ENCODE peak calls at places on chromosomes 6 and 20, in nine cellular contexts. U, B, C, H, S, D, G, O and Z are unnamed samples. For H3K27me3, the result is how much of the 10 kb centered on the place peaks cover.

GRCh38 chr6:156943816-156944215 is 166.6 kb downstream of the ARID1B start:
- DNase-seq in U (no peak), B (no peak), C (no peak), H (no peak), S (no peak), D (no peak), G (no peak), O (no peak), Z (no peak)

GRCh38 chr6:168469198-168469943 is 28.4 kb downstream of the SMOC2 start:
- DNase-seq in U (no peak), B (no peak), C (peak), H (no peak), S (no peak), D (no peak), G (no peak), O (no peak), Z (peak)

GRCh38 chr20:37356961-37357371 is 11.0 kb downstream of the SRC start:
- DNase-seq in U (no peak), B (no peak), C (no peak), H (no peak), S (no peak), D (peak), G (no peak), O (peak), Z (no peak)

GRCh38 chr6:37058084-37058586 is 52.7 kb downstream of the FGD2 start:
- DNase-seq in U (no peak), B (no peak), C (no peak), H (no peak), S (no peak), D (no peak), G (peak), O (no peak), Z (no peak)

GRCh38 chr6:113978084-113978675 is 7.2 kb upstream of the HDAC2 start:
- DNase-seq in U (no peak), B (no peak), C (no peak), H (no peak), S (no peak), D (no peak), G (peak), O (no peak), Z (no peak)

GRCh38 chr6:131125431-131125830 is 9.8 kb upstream of the AKAP7 start:
- DNase-seq in U (no peak), B (no peak), C (no peak), H (no peak), S (no peak), D (no peak), G (peak), O (no peak), Z (no peak)

GRCh38 chr6:20811112-20811746 is 277.0 kb downstream of the CDKAL1 start:
- DNase-seq in U (no peak), B (no peak), C (no peak), H (no peak), S (no peak), D (no peak), G (peak), O (no peak), Z (peak)

GRCh38 chr6:111534366-111534765 is 51.3 kb upstream of the REV3L start:
- DNase-seq in U (no peak), B (peak), C (peak), H (no peak), S (no peak), D (peak), G (peak), O (peak), Z (peak)

GRCh38 chr20:61874421-61875068 is 191.1 kb downstream of the TAF4 start:
- DNase-seq in U (peak), B (no peak), C (no peak), H (no peak), S (no peak), D (no peak), G (peak), O (no peak), Z (no peak)

GRCh38 chr20:37452236-37452635 is 68.8 kb upstream of the NNAT start:
- DNase-seq in U (no peak), B (no peak), C (no peak), H (no peak), S (no peak), D (no peak), G (no peak), O (no peak), Z (no peak)

GRCh38 chr6:27867051-27867940 is 44.9 kb downstream of the OR2B2 start:
- DNase-seq in U (peak), B (peak), C (peak), H (peak), S (no peak), D (peak), G (peak), O (no peak), Z (peak)

GRCh38 chr6:27870486-27870885 is 41.7 kb downstream of the OR2B2 start:
- DNase-seq in U (no peak), B (no peak), C (no peak), H (no peak), S (no peak), D (no peak), G (no peak), O (no peak), Z (no peak)

GRCh38 chr6:27866370-27867050 is 45.7 kb downstream of the OR2B2 start:
- DNase-seq in U (peak), B (peak), C (no peak), H (no peak), S (no peak), D (peak), G (peak), O (no peak), Z (no peak)

GRCh38 chr6:27865952-27866369 is 46.2 kb downstream of the OR2B2 start:
- DNase-seq in U (peak), B (peak), C (no peak), H (peak), S (no peak), D (peak), G (no peak), O (no peak), Z (no peak)

GRCh38 chr6:27867941-27868705 is 44.1 kb downstream of the OR2B2 start:
- DNase-seq in U (peak), B (no peak), C (no peak), H (no peak), S (no peak), D (no peak), G (peak), O (no peak), Z (no peak)
- H3K27me3 ChIP-seq in U (under half), B (under half), C (under half), H (under half), S (under half), D (under half), G (under half), O (under half), Z (under half)

GRCh38 chr6:17580518-17581048 is 19.5 kb upstream of the FAM8A1 start:
- DNase-seq in U (no peak), B (peak), C (no peak), H (no peak), S (no peak), D (peak), G (no peak), O (peak), Z (peak)
- H3K4me3 ChIP-seq in U (peak), B (peak), C (peak), H (peak), S (peak), D (peak), G (peak), O (peak), Z (peak)

DNA sequence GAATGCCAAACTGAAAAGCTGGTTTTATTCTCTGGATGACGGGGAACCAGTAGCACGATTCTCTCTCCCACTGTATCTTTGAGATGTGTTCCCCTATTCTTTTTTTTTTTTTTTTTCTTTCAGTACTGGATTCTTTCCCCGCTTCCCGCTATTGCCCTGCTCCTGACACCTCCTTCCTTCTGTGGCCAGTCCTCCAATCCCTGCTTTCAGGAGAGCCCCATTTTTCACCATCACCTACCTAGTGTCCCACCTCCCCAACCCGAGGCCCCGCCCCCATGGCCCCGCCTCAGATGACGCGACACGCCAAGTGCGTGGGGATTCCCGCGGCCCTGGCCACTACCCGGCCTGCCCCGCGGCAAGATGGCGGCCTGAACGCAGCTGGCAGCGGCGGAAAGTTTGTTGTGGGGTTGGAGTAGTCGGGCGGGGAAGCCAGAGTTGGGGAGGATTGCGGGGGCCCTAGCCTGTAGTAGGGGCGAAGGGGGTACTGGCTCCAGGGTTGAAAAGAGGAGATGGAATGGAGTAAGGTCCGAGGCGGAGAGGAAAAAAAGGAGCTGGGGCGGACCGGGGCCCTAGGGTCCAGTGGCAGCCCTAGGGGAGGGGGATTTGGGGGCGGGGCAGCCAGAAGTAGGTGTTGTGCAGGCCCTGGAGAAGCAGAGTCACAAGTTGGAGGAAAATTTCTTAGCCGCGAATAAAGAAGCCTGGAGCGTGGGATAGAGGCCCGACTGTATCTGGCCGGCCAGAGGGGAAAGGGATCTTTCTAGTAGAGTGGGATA is at the start of gene TJAP1:
- DNase-seq in U (peak), B (peak), C (peak), H (peak), S (peak), D (peak), G (peak), O (peak), Z (peak)
- TF ChIP-seq POLR2A in U (peak), B (peak), C (peak), H (no peak), S (no peak), D (peak), G (peak), O (peak), Z (peak)

DNA sequence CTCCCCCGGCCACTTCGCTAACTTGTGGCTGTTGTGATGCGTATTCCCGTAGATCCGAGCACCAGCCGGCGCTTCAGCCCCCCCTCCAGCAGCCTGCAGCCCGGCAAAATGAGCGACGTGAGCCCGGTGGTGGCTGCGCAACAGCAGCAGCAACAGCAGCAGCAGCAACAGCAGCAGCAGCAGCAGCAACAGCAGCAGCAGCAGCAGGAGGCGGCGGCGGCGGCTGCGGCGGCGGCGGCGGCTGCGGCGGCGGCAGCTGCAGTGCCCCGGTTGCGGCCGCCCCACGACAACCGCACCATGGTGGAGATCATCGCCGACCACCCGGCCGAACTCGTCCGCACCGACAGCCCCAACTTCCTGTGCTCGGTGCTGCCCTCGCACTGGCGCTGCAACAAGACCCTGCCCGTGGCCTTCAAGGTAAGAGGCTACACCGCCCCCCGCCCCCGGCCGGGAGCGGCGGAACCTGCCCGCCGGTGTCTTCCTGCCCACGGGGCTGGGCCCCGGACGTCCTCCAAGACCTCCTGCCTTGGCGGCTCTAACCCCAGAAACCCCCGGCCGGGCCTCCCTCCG is 44.9 kb upstream of the SUPT3H start:
- DNase-seq in U (no peak), B (peak), C (no peak), H (peak), S (no peak), D (peak), G (peak), O (peak), Z (peak)
- H3K27me3 ChIP-seq in U (half or more), B (half or more), C (under half), H (half or more), S (under half), D (under half), G (under half), O (under half), Z (under half)

GRCh38 chr6:167225903-167226508 is 65.1 kb upstream of the UNC93A start:
- DNase-seq in U (no peak), B (no peak), C (no peak), H (no peak), S (no peak), D (no peak), G (no peak), O (no peak), Z (no peak)

GRCh38 chr6:167232355-167232754 is 58.8 kb upstream of the UNC93A start:
- DNase-seq in U (peak), B (no peak), C (no peak), H (no peak), S (no peak), D (no peak), G (no peak), O (no peak), Z (no peak)

GRCh38 chr6:167229586-167229985 is 61.5 kb upstream of the UNC93A start:
- DNase-seq in U (peak), B (no peak), C (no peak), H (no peak), S (no peak), D (no peak), G (no peak), O (no peak), Z (no peak)

GRCh38 chr6:167226791-167227190 is 64.3 kb upstream of the UNC93A start:
- DNase-seq in U (peak), B (no peak), C (no peak), H (no peak), S (no peak), D (no peak), G (no peak), O (no peak), Z (no peak)

DNA sequence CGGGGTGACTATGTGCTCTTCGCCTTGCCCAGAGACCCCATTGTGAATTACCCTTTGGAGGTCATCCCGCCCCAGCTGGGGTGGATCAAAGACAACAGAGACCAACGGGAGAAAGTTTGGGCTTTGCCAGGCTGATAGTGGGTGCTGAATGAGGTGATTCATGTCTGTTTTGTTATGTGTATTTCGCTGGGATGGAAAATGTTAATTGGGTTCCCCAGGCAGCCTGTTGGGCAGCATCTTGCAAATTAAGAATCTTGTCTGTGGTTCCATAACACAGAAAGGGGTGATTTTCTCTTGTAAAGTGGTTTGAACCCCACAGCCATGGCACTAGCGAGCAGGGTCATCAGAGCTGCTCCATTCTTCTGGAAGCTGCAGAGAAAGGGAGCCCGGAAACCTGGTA is 63.1 kb upstream of the UNC93A start:
- DNase-seq in U (peak), B (no peak), C (no peak), H (no peak), S (no peak), D (no peak), G (no peak), O (no peak), Z (no peak)
- H3K4me3 ChIP-seq in U (peak), B (no peak), C (no peak), H (no peak), S (no peak), D (no peak), G (no peak), O (no peak), Z (no peak)

GRCh38 chr20:49825521-49826033 is 12.9 kb downstream of the SLC9A8 start:
- DNase-seq in U (no peak), B (no peak), C (no peak), H (no peak), S (no peak), D (no peak), G (no peak), O (no peak), Z (no peak)
- TF ChIP-seq POLR2A in U (no peak), B (no peak), C (no peak), H (no peak), S (no peak), D (no peak), G (no peak), O (no peak), Z (no peak)

DNA sequence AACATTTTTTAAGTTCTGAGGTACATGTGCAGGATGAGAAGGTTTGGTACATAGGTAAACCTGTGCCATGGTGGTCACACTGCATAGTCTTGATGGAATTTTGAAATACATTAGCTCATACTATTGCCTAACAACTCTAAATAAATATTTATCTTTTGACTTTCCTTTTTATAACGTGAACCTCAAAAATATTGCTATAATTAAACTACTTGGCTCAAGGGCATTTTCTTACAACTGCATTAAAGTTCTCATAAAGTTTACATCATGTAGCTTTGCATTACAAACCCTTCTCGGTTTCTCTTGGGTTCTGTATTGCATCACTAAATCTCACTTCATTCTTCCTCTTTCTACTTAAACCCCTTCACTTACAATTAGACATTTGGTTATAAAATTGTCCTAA is 636.0 kb upstream of the PTCHD4 start:
- DNase-seq in U (no peak), B (no peak), C (no peak), H (no peak), S (no peak), D (no peak), G (peak), O (no peak), Z (no peak)
- H3K27me3 ChIP-seq in U (under half), B (under half), C (under half), H (under half), S (under half), D (under half), G (under half), O (under half), Z (under half)

GRCh38 chr6:162377735-162378134 is 349.8 kb downstream of the PRKN start:
- DNase-seq in U (no peak), B (no peak), C (peak), H (no peak), S (no peak), D (no peak), G (no peak), O (no peak), Z (no peak)
- H3K4me3 ChIP-seq in U (no peak), B (no peak), C (no peak), H (no peak), S (no peak), D (no peak), G (no peak), O (no peak), Z (no peak)